ENCODE peak calls at places on chromosome 9, in six cellular contexts. Z, S, T, O, B and J are unnamed samples.

GRCh38 chr9:23412458-23412857 is 413.6 kb downstream of the ELAVL2 start:
- DNase-seq in Z (no peak), B (no peak), O (no peak), T (no peak), S (no peak), J (no peak)

GRCh38 chr9:115808695-115809094 is 344.9 kb upstream of the PAPPA start:
- DNase-seq in T (no peak), S (peak; percentile 40), B (no peak), Z (no peak), O (no peak), J (no peak)

GRCh38 chr9:75200892-75201470 is 112.7 kb downstream of the OSTF1 start:
- DNase-seq in S (peak; percentile 56), O (no peak), T (no peak), Z (no peak), B (no peak), J (no peak)

GRCh38 chr9:126647585-126648110 is 33.9 kb downstream of the LMX1B start:
- DNase-seq in O (no peak), B (no peak), S (no peak), T (no peak), Z (no peak), J (no peak)

GRCh38 chr9:79257671-79258410 is 313.9 kb upstream of the TLE4 start:
- DNase-seq in B (no peak), T (no peak), Z (no peak), S (no peak), O (no peak), J (no peak)

GRCh38 chr9:37753489-37754190 is at the start of gene TRMT10B:
- DNase-seq in O (peak; percentile 83), Z (no peak), S (peak; percentile 60), T (peak; percentile 71), B (no peak), J (no peak)

GRCh38 chr9:90965141-90965910 is 163.7 kb downstream of the SYK start:
- DNase-seq in B (no peak), T (no peak), S (no peak), O (no peak), Z (no peak), J (no peak)

GRCh38 chr9:131545003-131545785 is at the start of gene PRRT1B:
- DNase-seq in S (no peak), O (peak; percentile 99), T (peak; percentile 94), B (no peak), Z (no peak), J (no peak)

GRCh38 chr9:7536310-7536939 is 263.2 kb downstream of the DMAC1 start:
- DNase-seq in O (peak; percentile 39), B (no peak), T (peak; percentile 55), S (peak; percentile 66), Z (no peak), J (peak; percentile 27)

GRCh38 chr9:113876806-113877236 is 712 bp downstream of the ZNF618 start:
- DNase-seq in Z (no peak), S (no peak), O (no peak), T (no peak), B (no peak), J (no peak)

GRCh38 chr9:71859939-71860338 is 51.1 kb downstream of the ABHD17B start:
- DNase-seq in T (no peak), Z (no peak), S (no peak), B (no peak), O (no peak), J (no peak)

DNA sequence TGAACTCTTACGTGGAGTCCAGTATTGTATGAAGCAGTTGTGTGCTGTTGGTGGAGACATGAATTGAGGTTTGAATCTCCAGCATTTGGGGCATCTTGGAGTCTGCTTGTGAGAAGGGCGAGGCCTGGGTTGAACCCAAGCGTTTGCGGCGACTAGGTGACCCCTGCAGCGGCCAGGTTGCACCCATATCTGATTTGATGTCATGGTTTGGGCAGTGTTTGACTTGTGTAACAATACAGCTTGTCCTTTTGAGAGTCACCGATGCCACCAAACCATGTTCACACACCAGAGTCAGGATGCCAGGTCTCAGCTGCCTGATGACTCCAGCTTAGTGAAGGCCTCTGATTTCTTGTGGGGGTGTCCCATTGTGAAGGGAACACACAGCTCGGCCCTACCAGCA is 2.1 kb downstream of the TRAF2 start:
- DNase-seq in T (no peak), Z (no peak), O (no peak), S (no peak), B (no peak), J (no peak)
- H3K4me3 ChIP-seq in T (no peak overlapping the region), Z (no peak overlapping the region), O (no peak overlapping the region), S (no peak overlapping the region), B (no peak overlapping the region), J (no peak overlapping the region)

GRCh38 chr9:93115486-93115885 is 18.6 kb downstream of the NINJ1 start:
- DNase-seq in Z (no peak), O (no peak), T (no peak), S (no peak), B (no peak), J (no peak)
- H3K4me3 ChIP-seq in Z (no peak overlapping the region), O (no peak overlapping the region), T (no peak overlapping the region), S (no peak overlapping the region), B (no peak overlapping the region), J (no peak overlapping the region)

GRCh38 chr9:5511935-5512580 is 1.7 kb downstream of the PDCD1LG2 start:
- DNase-seq in O (no peak), S (peak; percentile 12), T (no peak), B (no peak), Z (no peak), J (no peak)

GRCh38 chr9:5510991-5511390 is 660 bp downstream of the PDCD1LG2 start:
- DNase-seq in O (no peak), Z (no peak), S (peak; percentile 66), B (no peak), T (no peak), J (peak; percentile 61)

GRCh38 chr9:5511476-5511875 is 1.1 kb downstream of the PDCD1LG2 start:
- DNase-seq in B (no peak), S (peak; percentile 22), Z (no peak), O (no peak), T (no peak), J (no peak)

GRCh38 chr9:5509573-5509972 is 758 bp upstream of the PDCD1LG2 start:
- DNase-seq in S (peak; percentile 95), B (peak; percentile 88), T (no peak), Z (peak; percentile 58), O (no peak), J (peak; percentile 92)

DNA sequence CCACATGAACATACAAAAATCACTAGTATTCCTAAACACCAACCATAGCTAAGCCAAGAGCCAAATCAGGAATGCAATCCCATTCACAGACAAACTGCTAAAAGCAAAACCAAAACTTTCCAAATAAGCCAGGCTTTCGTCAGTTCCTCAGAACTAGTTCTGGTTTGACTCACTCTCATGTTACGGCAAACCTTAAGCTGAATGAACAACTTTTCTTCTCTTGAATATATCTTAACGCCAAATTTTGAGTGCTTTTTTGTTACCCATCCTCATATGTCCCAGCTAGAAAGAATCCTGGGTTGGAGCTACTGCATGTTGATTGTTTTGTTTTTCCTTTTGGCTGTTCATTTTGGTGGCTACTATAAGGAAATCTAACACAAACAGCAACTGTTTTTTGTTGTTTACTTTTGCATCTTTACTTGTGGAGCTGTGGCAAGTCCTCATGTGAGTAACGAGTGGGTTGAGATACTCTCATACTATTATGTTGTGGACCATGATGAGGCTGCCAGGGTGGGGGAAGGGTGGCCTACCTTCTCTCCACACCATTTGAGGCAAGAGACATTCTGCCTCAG is at the start of gene PDCD1LG2:
- DNase-seq in B (peak; percentile 44), Z (no peak), T (no peak), S (peak; percentile 87), O (no peak), J (peak; percentile 27)
- H3K4me3 ChIP-seq in B (peak within 1 kb of the TSS; percentile 48), Z (peak within 1 kb of the TSS; percentile 89), T (no peak within 1 kb of the TSS), S (peak within 1 kb of the TSS; percentile 57), O (no peak within 1 kb of the TSS), J (peak within 1 kb of the TSS; percentile 40)

GRCh38 chr9:129888085-129888808 is 53.0 kb downstream of the USP20 start:
- DNase-seq in S (no peak), T (peak; percentile 75), Z (no peak), O (peak; percentile 46), B (no peak), J (no peak)
- H3K4me3 ChIP-seq in S (no peak overlapping the region), T (no peak overlapping the region), Z (no peak overlapping the region), O (no peak overlapping the region), B (no peak overlapping the region), J (no peak overlapping the region)